ENCODE peak calls at places on chromosome 11, in nine cellular contexts. R is NCI-H2029, A is A172, H is bronchial epithelial cell, P is Calu3, D is osteoblast, W is sciatic nerve, J is hypothalamus, X is anterior cingulate cortex. Q is an unnamed sample.

GRCh38 chr11:59776210-59777066 is 21.3 kb downstream of the STX3 start:
- DNase-seq in P (peak), H (peak), A (peak), D (no peak), R (no peak), J (no peak), W (no peak), X (no peak), Q (peak)

GRCh38 chr11:26127336-26127735 is 204.6 kb upstream of the ANO3 start:
- DNase-seq in A (no peak), J (no peak), R (no peak), P (no peak), D (no peak), H (no peak), X (no peak), W (no peak), Q (no peak)

GRCh38 chr11:11265994-11266606 is 87.0 kb downstream of the CSNK2A3 start:
- DNase-seq in H (peak), W (no peak), P (peak), D (peak), J (no peak), A (peak), R (peak), X (no peak), Q (peak)

GRCh38 chr11:79809487-79809886 is 368.7 kb upstream of the TENM4 start:
- DNase-seq in A (no peak), R (peak), W (no peak), X (no peak), J (no peak), P (no peak), H (peak), D (no peak), Q (no peak)

GRCh38 chr11:107176148-107177105 is 158.2 kb upstream of the GUCY1A2 start:
- DNase-seq in R (no peak), X (no peak), D (no peak), P (no peak), H (no peak), J (no peak), A (no peak), W (no peak), Q (no peak)

GRCh38 chr11:20026629-20027545 is 133.4 kb downstream of the DBX1 start:
- DNase-seq in J (no peak), X (no peak), W (no peak), A (no peak), D (no peak), H (peak), P (peak), R (peak), Q (no peak)

GRCh38 chr11:612201-612960 is 3.4 kb downstream of the IRF7 start:
- DNase-seq in J (no peak), H (no peak), W (no peak), A (peak), R (peak), P (peak), D (peak), X (no peak), Q (peak)

GRCh38 chr11:66189031-66189745 is 79.3 kb upstream of the RAB1B start:
- DNase-seq in A (no peak), J (no peak), D (no peak), X (no peak), W (no peak), H (no peak), P (no peak), R (no peak), Q (peak)

GRCh38 chr11:130636672-130637463 is 188.4 kb downstream of the ADAMTS15 start:
- DNase-seq in J (no peak), H (peak), X (no peak), P (peak), R (peak), D (peak), A (peak), W (no peak), Q (no peak)

GRCh38 chr11:107598225-107599139 is 7.5 kb downstream of the ELMOD1 start:
- DNase-seq in X (no peak), R (no peak), H (peak), D (peak), A (peak), W (no peak), P (peak), J (no peak), Q (no peak)

GRCh38 chr11:110584150-110584549 is 128.1 kb downstream of the ARHGAP20 start:
- DNase-seq in D (no peak), P (no peak), J (no peak), R (no peak), H (no peak), X (no peak), W (no peak), A (no peak), Q (no peak)

GRCh38 chr11:62223095-62223494 is 14.6 kb downstream of the SCGB2A1 start:
- DNase-seq in J (no peak), W (no peak), R (no peak), H (no peak), A (no peak), D (no peak), X (no peak), P (no peak), Q (no peak)

GRCh38 chr11:129950319-129951034 is 52.2 kb downstream of the PRDM10 start:
- DNase-seq in R (no peak), W (peak), H (no peak), X (peak), A (no peak), J (no peak), P (no peak), D (no peak), Q (peak)

GRCh38 chr11:64842851-64843841 is 1.3 kb downstream of the CDC42BPG start:
- DNase-seq in P (peak), X (no peak), R (no peak), J (no peak), H (peak), A (peak), W (no peak), D (peak), Q (peak)

Q was measured in mucosa of gallbladder.